ENCODE peak calls at places on chromosomes 12 and 14, in eight cellular contexts. A, G, I, H, Q, Y, W and D are unnamed samples. For H3K27me3 and H3K9me3, the result is how much of the 10 kb centered on the place peaks cover.

GRCh38 chr14:22225526-22226133 is 363.4 kb downstream of the DAD1 start:
- DNase-seq in I (no peak), Y (no peak), H (no peak), G (no peak), A (no peak), Q (no peak), W (no peak), D (no peak)

GRCh38 chr14:68767248-68767645 is 25.6 kb downstream of the ZFP36L1 start:
- DNase-seq in G (peak), H (no peak), Y (no peak), W (no peak), Q (no peak), I (no peak), A (no peak), D (peak)

GRCh38 chr14:101736071-101736470 is 25.4 kb upstream of the PPP2R5C start:
- DNase-seq in Y (no peak), G (no peak), A (no peak), I (no peak), H (no peak), W (no peak), Q (no peak), D (no peak)

GRCh38 chr12:2820432-2820831 is 8.0 kb downstream of the ITFG2 start:
- DNase-seq in Y (no peak), I (no peak), H (no peak), Q (no peak), W (no peak), G (no peak), A (no peak), D (no peak)

GRCh38 chr14:49194067-49194466 is 392.1 kb downstream of the RPS29 start:
- DNase-seq in Y (no peak), I (no peak), A (no peak), Q (peak), G (no peak), W (no peak), H (no peak), D (no peak)

GRCh38 chr12:130424858-130425697 is 87.4 kb downstream of the PIWIL1 start:
- DNase-seq in Y (no peak), A (no peak), W (peak), I (no peak), G (no peak), Q (no peak), H (no peak), D (no peak)

GRCh38 chr12:8027856-8028255 is 4.7 kb upstream of the FOXJ2 start:
- DNase-seq in W (no peak), G (no peak), Y (no peak), A (no peak), Q (no peak), I (no peak), H (no peak), D (no peak)

GRCh38 chr14:99524091-99524661 is 43.0 kb downstream of the CCNK start:
- DNase-seq in H (no peak), Q (peak), Y (peak), G (no peak), W (no peak), I (no peak), A (peak), D (no peak)

GRCh38 chr12:85920324-85920947 is 46.3 kb downstream of the NTS start:
- DNase-seq in G (no peak), I (no peak), Q (no peak), Y (no peak), H (peak), W (no peak), A (no peak), D (no peak)

GRCh38 chr14:59221558-59221957 is 33.1 kb downstream of the DAAM1 start:
- DNase-seq in W (no peak), H (no peak), Y (no peak), A (no peak), I (no peak), G (no peak), Q (no peak), D (no peak)

GRCh38 chr14:91320266-91320665 is 75.8 kb upstream of the GPR68 start:
- DNase-seq in G (no peak), Q (no peak), Y (no peak), H (no peak), I (no peak), W (no peak), A (no peak), D (no peak)

GRCh38 chr14:61533513-61534255 is 161.6 kb upstream of the HIF1A start:
- DNase-seq in W (no peak), H (no peak), A (no peak), Y (no peak), G (no peak), Q (no peak), I (no peak), D (no peak)

GRCh38 chr14:40318211-40318719 is 886.0 kb upstream of the FBXO33 start:
- DNase-seq in H (no peak), I (no peak), A (no peak), G (no peak), Y (no peak), Q (no peak), W (no peak), D (no peak)

GRCh38 chr12:121128908-121129704 is 3.6 kb upstream of the P2RX7 start:
- DNase-seq in A (peak), Y (peak), W (peak), Q (peak), G (peak), H (peak), I (no peak), D (peak)

GRCh38 chr14:44914849-44915248 is 46.9 kb downstream of the KLHL28 start:
- DNase-seq in W (no peak), G (no peak), I (no peak), A (no peak), H (no peak), Q (no peak), Y (no peak), D (no peak)

GRCh38 chr12:44647891-44648690 is 228.0 kb downstream of the NELL2 start:
- DNase-seq in Y (no peak), I (no peak), G (no peak), H (no peak), Q (no peak), A (no peak), W (no peak), D (no peak)

GRCh38 chr12:4962539-4963486 is 53.1 kb downstream of the KCNA1 start:
- DNase-seq in W (no peak), H (no peak), Y (no peak), Q (no peak), G (no peak), I (no peak), A (no peak), D (peak)

GRCh38 chr12:65895759-65896656 is 71.7 kb downstream of the HMGA2 start:
- DNase-seq in H (no peak), W (no peak), Q (no peak), G (no peak), I (no peak), A (no peak), Y (no peak), D (peak)

GRCh38 chr14:71103662-71104484 is 196.6 kb downstream of the PCNX1 start:
- DNase-seq in Y (no peak), H (peak), W (no peak), I (no peak), G (no peak), A (no peak), Q (no peak), D (no peak)

GRCh38 chr12:92130999-92131398 is 14.6 kb downstream of the BTG1 start:
- DNase-seq in A (no peak), W (no peak), Y (no peak), G (no peak), Q (no peak), H (no peak), I (no peak), D (no peak)

GRCh38 chr12:6764011-6764828 is 1.9 kb upstream of the PTMS start:
- DNase-seq in A (peak), I (peak), G (peak), H (peak), Y (peak), W (no peak), Q (peak), D (peak)

GRCh38 chr12:6765048-6765633 is 1.0 kb upstream of the PTMS start:
- DNase-seq in W (no peak), I (no peak), H (peak), G (no peak), Q (no peak), A (no peak), Y (no peak), D (no peak)

GRCh38 chr12:6766651-6767300 is 613 bp downstream of the PTMS start:
- DNase-seq in Q (peak), Y (peak), G (peak), W (peak), I (peak), H (peak), A (peak), D (peak)

GRCh38 chr12:6767301-6767591 is 1.1 kb downstream of the PTMS start:
- DNase-seq in W (no peak), I (no peak), Y (no peak), G (no peak), Q (no peak), A (no peak), H (no peak), D (no peak)

DNA sequence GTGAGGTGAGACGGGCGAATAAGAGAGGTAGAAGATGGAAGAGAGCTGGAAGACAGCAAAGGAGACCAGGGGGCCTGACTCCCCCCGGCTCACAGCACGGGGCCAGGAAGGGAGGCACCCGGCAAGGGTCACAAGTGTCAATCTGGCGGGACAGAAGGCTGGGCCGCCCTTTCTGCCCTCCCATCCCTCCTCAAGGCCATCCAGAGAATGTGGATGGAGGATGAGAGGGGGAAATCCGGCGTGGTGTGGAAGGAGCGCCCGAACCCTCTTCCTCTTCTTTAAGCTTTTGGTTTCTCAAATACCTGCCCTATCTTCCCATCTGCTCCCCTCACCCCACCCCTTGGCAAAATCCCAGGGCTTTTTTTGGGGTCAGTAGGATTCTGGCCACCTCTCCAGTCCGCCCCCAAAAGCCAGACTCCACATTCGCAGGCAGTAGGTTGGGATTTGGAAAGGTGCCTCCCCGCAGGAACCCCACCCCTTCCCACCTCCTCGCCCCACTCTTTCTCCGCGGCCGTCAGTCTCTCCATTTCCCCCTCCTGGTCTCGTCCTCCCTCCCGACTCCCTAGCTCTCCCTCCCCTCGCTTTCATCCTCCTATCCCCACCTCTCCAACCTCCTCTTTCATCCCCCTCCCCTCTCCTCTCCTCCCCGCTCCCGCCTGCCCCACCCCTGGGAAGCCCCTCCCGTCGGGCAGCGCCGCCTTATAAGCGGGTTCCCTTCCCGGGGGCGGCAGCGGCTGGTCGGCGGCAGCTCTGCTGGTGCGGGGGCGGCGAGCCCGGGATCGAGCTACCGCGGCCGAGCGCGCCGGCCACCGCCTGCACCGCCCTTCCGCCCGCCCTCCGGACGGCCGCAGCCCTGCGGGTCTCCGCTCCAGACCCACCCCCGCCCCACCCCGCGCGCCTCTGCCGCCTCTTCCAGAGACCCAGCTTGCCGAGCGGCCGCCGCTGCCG is at the start of gene PTMS:
- DNase-seq in I (peak), Y (peak), H (peak), G (peak), A (peak), W (no peak), Q (peak), D (peak)
- H3K4me3 ChIP-seq in I (peak), Y (peak), H (peak), G (peak), A (peak), W (peak), Q (peak), D (peak)

GRCh38 chr14:103538291-103539055 is 9.5 kb downstream of the TRMT61A start:
- DNase-seq in I (no peak), W (no peak), A (no peak), G (no peak), H (no peak), Y (peak), Q (peak), D (no peak)
- H3K27me3 ChIP-seq in I (under half), W (under half), A (under half), G (under half), H (under half), Y (under half), Q (under half), D (under half)

GRCh38 chr14:105400016-105400415 is 1.7 kb downstream of the TEX22 start:
- DNase-seq in H (no peak), Q (no peak), G (no peak), Y (peak), A (no peak), I (no peak), W (no peak), D (no peak)

GRCh38 chr14:105399441-105399775 is 1.1 kb downstream of the TEX22 start:
- DNase-seq in Q (no peak), Y (peak), G (no peak), H (peak), I (no peak), W (no peak), A (no peak), D (no peak)

GRCh38 chr14:105397350-105397931 is 897 bp upstream of the TEX22 start:
- DNase-seq in Y (peak), I (no peak), H (no peak), W (no peak), G (no peak), Q (no peak), A (peak), D (no peak)

GRCh38 chr14:105398726-105399440 is 545 bp downstream of the TEX22 start:
- DNase-seq in H (peak), Y (no peak), I (peak), Q (no peak), G (no peak), W (no peak), A (no peak), D (peak)

DNA sequence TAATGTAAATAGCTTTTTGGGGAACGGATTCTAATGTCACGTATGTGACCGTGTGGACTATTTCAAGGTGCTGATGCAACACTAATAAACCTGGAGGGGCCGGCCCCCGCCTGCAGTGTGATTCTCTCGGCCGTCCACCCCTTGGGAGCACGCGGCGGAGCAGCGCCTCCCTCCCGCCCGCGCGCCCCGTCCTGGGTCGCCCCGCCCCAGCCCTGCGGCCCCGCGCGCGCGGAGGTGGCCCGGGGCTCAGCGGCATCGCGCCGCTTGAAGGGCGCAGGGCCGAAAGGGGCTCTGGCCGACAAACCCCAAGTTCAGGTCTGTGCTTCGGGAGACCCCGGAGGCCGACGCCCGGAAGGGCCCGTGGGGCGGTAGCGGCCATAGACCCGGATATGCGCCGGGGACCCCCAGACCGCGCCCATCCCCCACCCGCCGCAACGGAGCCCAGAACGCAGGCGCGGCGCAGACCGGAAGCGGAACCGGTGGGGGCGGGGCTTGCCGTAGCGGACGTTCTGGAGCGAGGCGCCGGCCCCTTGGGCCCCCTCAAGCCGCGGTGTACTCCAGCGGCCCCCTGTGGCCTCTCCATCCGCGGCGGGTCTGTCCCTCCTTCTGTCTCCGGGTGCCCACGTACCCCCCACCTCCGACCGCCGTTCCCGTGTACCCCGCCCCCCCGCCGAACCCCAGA is at the start of gene TEX22:
- DNase-seq in Q (peak), I (peak), Y (peak), G (peak), H (peak), W (peak), A (peak), D (peak)
- H3K9me3 ChIP-seq in Q (under half), I (under half), Y (under half), G (under half), H (under half), W (under half), A (under half), D (under half)

GRCh38 chr14:86091811-86092210 is 561.9 kb downstream of the FLRT2 start:
- DNase-seq in I (no peak), H (no peak), Y (no peak), Q (no peak), A (no peak), G (no peak), W (no peak), D (no peak)

GRCh38 chr14:86086962-86087361 is 557.0 kb downstream of the FLRT2 start:
- DNase-seq in W (no peak), I (no peak), Y (no peak), A (no peak), Q (no peak), G (no peak), H (no peak), D (no peak)

GRCh38 chr14:86088156-86088555 is 558.2 kb downstream of the FLRT2 start:
- DNase-seq in H (no peak), Y (no peak), Q (no peak), G (no peak), A (no peak), I (no peak), W (no peak), D (no peak)

GRCh38 chr14:86087377-86087776 is 557.4 kb downstream of the FLRT2 start:
- DNase-seq in Q (no peak), A (no peak), H (no peak), I (no peak), G (no peak), W (no peak), Y (no peak), D (no peak)
- H3K4me3 ChIP-seq in Q (no peak), A (no peak), H (no peak), I (no peak), G (no peak), W (no peak), Y (no peak), D (no peak)

DNA sequence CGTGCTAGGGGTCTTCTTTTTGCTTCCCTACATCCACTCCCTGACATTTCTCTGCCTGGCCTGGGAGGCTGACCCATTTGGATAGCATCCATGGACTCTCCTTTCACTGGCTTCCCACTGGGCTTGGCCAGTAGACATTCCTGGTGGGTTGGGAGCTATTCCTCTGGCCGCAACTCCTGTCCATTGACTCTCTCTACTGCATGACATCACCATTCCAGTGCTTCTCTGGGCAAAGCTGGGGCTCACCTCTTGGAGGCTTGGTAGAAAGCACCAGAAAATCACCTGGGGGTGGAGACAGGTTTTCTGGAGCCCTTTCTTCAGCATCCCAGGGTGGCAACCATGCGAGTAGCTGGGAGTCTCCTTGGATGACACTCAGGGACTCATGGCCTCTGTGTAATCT is 16.7 kb upstream of the LHX5 start:
- DNase-seq in I (no peak), H (no peak), W (no peak), Q (no peak), Y (no peak), G (no peak), A (no peak), D (no peak)
- H3K27me3 ChIP-seq in I (half or more), H (under half), W (under half), Q (under half), Y (under half), G (under half), A (half or more), D (under half)

GRCh38 chr14:30564868-30565248 is 5.9 kb downstream of the G2E3 start:
- DNase-seq in G (no peak), Y (no peak), I (no peak), H (no peak), Q (no peak), W (no peak), A (no peak), D (no peak)
- H3K9me3 ChIP-seq in G (under half), Y (under half), I (under half), H (under half), Q (under half), W (under half), A (under half), D (under half)

DNA sequence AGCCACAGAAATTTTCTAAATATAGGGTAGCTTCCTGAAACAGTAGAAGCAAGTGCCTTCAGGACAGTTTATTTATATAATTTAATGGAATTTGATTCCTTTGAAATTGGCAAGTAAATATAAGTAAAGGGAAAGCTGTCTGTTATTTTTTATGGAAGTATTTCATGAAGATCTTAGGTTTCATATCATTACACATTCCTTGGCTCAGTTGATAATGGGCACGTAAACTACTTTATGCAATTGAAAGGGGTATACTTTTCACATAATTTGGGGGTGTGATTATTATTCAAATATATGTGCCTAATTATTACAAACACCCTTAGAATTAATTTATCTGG is 71.1 kb upstream of the RAP1B start:
- DNase-seq in A (no peak), G (no peak), H (no peak), Y (no peak), Q (no peak), W (no peak), I (no peak), D (no peak)
- H3K4me3 ChIP-seq in A (peak), G (peak), H (no peak), Y (peak), Q (peak), W (peak), I (no peak), D (no peak)

DNA sequence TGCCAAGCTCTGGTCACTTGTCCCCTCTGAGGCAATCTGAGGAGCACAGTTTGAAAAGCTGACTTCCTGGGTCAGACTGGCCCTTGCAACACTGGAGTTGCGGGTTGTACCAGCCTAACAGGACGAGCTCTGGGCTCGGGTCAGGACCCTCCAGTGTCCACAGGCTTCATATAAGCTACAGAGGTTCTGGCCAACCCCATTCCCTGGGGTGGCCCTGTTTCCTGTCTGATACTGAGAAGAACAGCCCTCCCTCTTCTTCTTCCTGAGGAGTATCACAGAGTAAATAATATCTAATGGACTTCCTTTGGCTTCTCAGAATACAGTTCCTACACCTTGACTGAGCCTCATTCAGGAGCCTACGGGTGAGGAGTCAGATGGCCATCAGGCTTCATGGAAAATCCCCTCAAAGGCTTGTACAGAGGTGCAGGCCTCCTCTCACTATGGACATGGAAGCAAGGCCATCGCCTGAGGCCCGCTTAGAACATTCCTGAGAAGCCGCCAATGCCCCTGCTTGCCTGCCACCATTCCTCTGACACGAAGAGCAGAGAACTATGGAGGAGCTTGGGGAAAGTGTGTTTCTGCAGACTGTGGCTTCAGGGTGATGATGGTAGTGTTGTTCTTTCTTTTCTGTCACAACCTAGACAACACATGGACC is 28.5 kb upstream of the ANO2 start:
- DNase-seq in H (no peak), A (no peak), I (no peak), W (no peak), Q (no peak), G (no peak), Y (no peak), D (no peak)
- H3K27me3 ChIP-seq in H (under half), A (under half), I (half or more), W (under half), Q (under half), G (under half), Y (under half), D (under half)